ENCODE peak calls at places on chromosome 16, in four cellular contexts. One of them, this sample, is unnamed.

GRCh38 chr16:35305476-35305875 is 1846.1 kb downstream of the TP53TG3F start:
- DNase-seq in nephron progenitor cell: no peak
- DNase-seq in AG09319: no peak
- DNase-seq in T follicular helper cell: no peak
- DNase-seq in this sample: no peak

GRCh38 chr16:51538707-51539604 is 387.9 kb upstream of the SALL1 start:
- DNase-seq in AG09319: no peak
- DNase-seq in nephron progenitor cell: peak
- DNase-seq in T follicular helper cell: no peak
- DNase-seq in this sample: peak

GRCh38 chr16:23020084-23020483 is 129.2 kb downstream of the USP31 start:
- DNase-seq in AG09319: no peak
- DNase-seq in T follicular helper cell: no peak
- DNase-seq in nephron progenitor cell: no peak
- DNase-seq in this sample: no peak

GRCh38 chr16:89193021-89193575 is 7.2 kb downstream of the SLC22A31 start:
- DNase-seq in AG09319: peak
- DNase-seq in nephron progenitor cell: peak
- DNase-seq in T follicular helper cell: no peak
- DNase-seq in this sample: no peak

GRCh38 chr16:76487411-76488064 is 210.3 kb downstream of the CNTNAP4 start:
- DNase-seq in T follicular helper cell: no peak
- DNase-seq in nephron progenitor cell: no peak
- DNase-seq in AG09319: no peak
- DNase-seq in this sample: no peak

GRCh38 chr16:80862153-80862552 is 57.8 kb upstream of the CDYL2 start:
- DNase-seq in AG09319: no peak
- DNase-seq in T follicular helper cell: no peak
- DNase-seq in nephron progenitor cell: no peak
- DNase-seq in this sample: no peak

GRCh38 chr16:86590501-86591144 is 12.3 kb downstream of the FOXL1 start:
- DNase-seq in T follicular helper cell: no peak
- DNase-seq in AG09319: peak
- DNase-seq in nephron progenitor cell: no peak
- DNase-seq in this sample: peak

GRCh38 chr16:83715217-83715920 is 92.4 kb upstream of the HSBP1 start:
- DNase-seq in AG09319: no peak
- DNase-seq in T follicular helper cell: no peak
- DNase-seq in nephron progenitor cell: no peak
- DNase-seq in this sample: no peak